ENCODE peak calls at places on chromosomes 2 and 18, in four cellular contexts. S is dorsolateral prefrontal cortex, Z is AG10803, I is type B pancreatic cell. P is an unnamed sample.

GRCh38 chr2:70707706-70708105 is 60.3 kb downstream of the ADD2 start:
- DNase-seq in S (no peak), Z (no peak), I (no peak), P (no peak)

GRCh38 chr2:231457101-231457500 is 7.2 kb downstream of the NCL start:
- DNase-seq in S (no peak), Z (peak), I (no peak), P (no peak)

GRCh38 chr2:234139755-234140154 is 89.3 kb downstream of the SPP2 start:
- DNase-seq in S (no peak), Z (no peak), I (no peak), P (no peak)

GRCh38 chr18:10336749-10337148 is 117.7 kb upstream of the APCDD1 start:
- DNase-seq in S (no peak), Z (no peak), I (no peak), P (no peak)

GRCh38 chr2:28680657-28681056 is 71.0 kb upstream of the PPP1CB start:
- DNase-seq in S (no peak), Z (no peak), I (no peak), P (no peak)

GRCh38 chr18:46399276-46399675 is 257.7 kb downstream of the LOXHD1 start:
- DNase-seq in S (no peak), Z (no peak), I (no peak), P (no peak)

GRCh38 chr18:3256693-3257626 is 5.0 kb upstream of the MYL12B start:
- DNase-seq in S (no peak), Z (peak), I (no peak), P (no peak)

GRCh38 chr2:95278051-95278471 is 3.8 kb downstream of the PROM2 start:
- DNase-seq in S (peak), Z (peak), I (no peak), P (no peak)

GRCh38 chr2:38076710-38077430 is 919 bp upstream of the CYP1B1 start:
- DNase-seq in S (peak), Z (peak), I (peak), P (peak)